ENCODE peak calls at places on chromosomes 4 and X, in five cellular contexts. Z is lower leg skin; B is RKO; H is CD8-positive, alpha-beta memory T cell; K is NCI-H2029 treated with DMSO at 0.1 percent for 48 hours. M is an unnamed sample.
A peak's percentile ranks its signal among the peaks of the same experiment; 100 is the strongest.

GRCh38 chrX:53544936-53545335 is 110.8 kb upstream of the HSD17B10 start:
- DNase-seq in Z (no peak), B (no peak), H (no peak), K (no peak), M (no peak)

GRCh38 chrX:40920351-40920750 is 164.9 kb upstream of the USP9X start:
- DNase-seq in Z (no peak), B (no peak), H (no peak), K (no peak), M (no peak)

GRCh38 chr4:166169111-166169510 is 296.1 kb downstream of the TLL1 start:
- DNase-seq in Z (no peak), B (peak; percentile 4), H (no peak), K (no peak), M (no peak)

GRCh38 chr4:19961092-19961491 is 290.6 kb upstream of the SLIT2 start:
- DNase-seq in Z (no peak), B (no peak), H (no peak), K (no peak), M (no peak)

GRCh38 chr4:10622728-10623127 is 61.8 kb downstream of the CLNK start:
- DNase-seq in Z (no peak), B (no peak), H (no peak), K (no peak), M (no peak)

GRCh38 chrX:13699183-13699826 is 10.4 kb downstream of the RAB9A start:
- DNase-seq in Z (no peak), B (peak; percentile 19), H (no peak), K (no peak), M (no peak)

GRCh38 chrX:19512961-19513360 is 2.3 kb downstream of the MAP3K15 start:
- DNase-seq in Z (no peak), B (no peak), H (no peak), K (no peak), M (no peak)

GRCh38 chr4:181504846-181505374 is 738.3 kb upstream of the TENM3 start:
- DNase-seq in Z (no peak), B (no peak), H (no peak), K (no peak), M (no peak)

GRCh38 chr4:172169871-172170270 is 356.7 kb downstream of the GALNTL6 start:
- DNase-seq in Z (no peak), B (no peak), H (no peak), K (no peak), M (no peak)

GRCh38 chrX:31223817-31224216 is 152.0 kb upstream of the FTHL17 start:
- DNase-seq in Z (no peak), B (peak; percentile 27), H (no peak), K (no peak), M (no peak)

GRCh38 chr4:52051615-52052474 is 741 bp downstream of the SPATA18 start:
- DNase-seq in Z (peak; percentile 45), B (peak; percentile 20), H (no peak), K (no peak), M (peak; percentile 74)

GRCh38 chr4:147174561-147174960 is 228.9 kb upstream of the TTC29 start:
- DNase-seq in Z (no peak), B (no peak), H (no peak), K (no peak), M (no peak)

GRCh38 chrX:6432211-6432610 is 102.7 kb downstream of the VCX3A start:
- DNase-seq in Z (no peak), B (no peak), H (no peak), K (no peak), M (no peak)

GRCh38 chr4:41963105-41963504 is 18.5 kb upstream of the DCAF4L1 start:
- DNase-seq in Z (no peak), B (peak; percentile 43), H (no peak), K (no peak), M (no peak)